ENCODE peak calls at places on chromosome 3, in ten cellular contexts. E, S, R, J, T, D, O, H, V and N are unnamed samples.

GRCh38 chr3:42144209-42144608 is 53.1 kb downstream of the TRAK1 start:
- DNase-seq in E (no peak), S (no peak), R (no peak), J (no peak), T (no peak), D (no peak), O (no peak), H (no peak), V (no peak), N (no peak)

GRCh38 chr3:195075199-195075940 is 195.6 kb downstream of the XXYLT1 start:
- DNase-seq in E (no peak), S (no peak), R (no peak), J (no peak), T (peak), D (no peak), O (no peak), H (no peak), V (no peak), N (no peak)

GRCh38 chr3:84960581-84960980 is 1.8 kb downstream of the CADM2 start:
- DNase-seq in E (no peak), S (no peak), R (no peak), J (no peak), T (no peak), D (peak), O (no peak), H (no peak), V (no peak), N (no peak)

GRCh38 chr3:182969277-182969676 is 11.1 kb downstream of the DCUN1D1 start:
- DNase-seq in E (peak), S (no peak), R (no peak), J (no peak), T (no peak), D (no peak), O (no peak), H (no peak), V (peak), N (no peak)

GRCh38 chr3:14304101-14305045 is 98.0 kb upstream of the SLC6A6 start:
- DNase-seq in E (no peak), S (no peak), R (no peak), J (no peak), T (no peak), D (no peak), O (no peak), H (no peak), V (no peak), N (no peak)

GRCh38 chr3:124824286-124824915 is 62.8 kb downstream of the ITGB5 start:
- DNase-seq in E (no peak), S (no peak), R (no peak), J (no peak), T (no peak), D (no peak), O (no peak), H (no peak), V (no peak), N (no peak)

GRCh38 chr3:56926513-56927282 is 124.9 kb upstream of the ARHGEF3 start:
- DNase-seq in E (peak), S (no peak), R (no peak), J (no peak), T (no peak), D (no peak), O (no peak), H (no peak), V (peak), N (no peak)

GRCh38 chr3:162217603-162218002 is 721.0 kb downstream of the OTOL1 start:
- DNase-seq in E (peak), S (no peak), R (no peak), J (no peak), T (no peak), D (no peak), O (no peak), H (no peak), V (no peak), N (no peak)

GRCh38 chr3:106348142-106348690 is 479.4 kb upstream of the CBLB start:
- DNase-seq in E (no peak), S (no peak), R (no peak), J (no peak), T (no peak), D (no peak), O (no peak), H (no peak), V (peak), N (no peak)